ENCODE peak calls at places on chromosome 17, in seven cellular contexts. W, A, T, K, P, G and O are unnamed samples.

GRCh38 chr17:57294075-57294474 is 37.8 kb downstream of the MSI2 start:
- DNase-seq in W (no peak), A (no peak), T (no peak), K (no peak), P (no peak), G (no peak), O (no peak)

GRCh38 chr17:8022358-8023038 is 16.4 kb upstream of the ALOX15B start:
- DNase-seq in W (no peak), A (no peak), T (no peak), K (no peak), P (no peak), G (peak), O (no peak)

GRCh38 chr17:36931697-36932382 is 5.4 kb upstream of the LHX1 start:
- DNase-seq in W (no peak), A (no peak), T (no peak), K (no peak), P (no peak), G (no peak), O (no peak)

GRCh38 chr17:49894761-49895160 is 46.9 kb upstream of the TAC4 start:
- DNase-seq in W (no peak), A (no peak), T (no peak), K (no peak), P (no peak), G (no peak), O (no peak)

GRCh38 chr17:3796110-3796821 is 4.7 kb downstream of the ITGAE start:
- DNase-seq in W (no peak), A (no peak), T (no peak), K (peak), P (peak), G (no peak), O (no peak)

GRCh38 chr17:14833201-14833773 is 431.8 kb downstream of the PMP22 start:
- DNase-seq in W (no peak), A (no peak), T (no peak), K (no peak), P (no peak), G (peak), O (no peak)

GRCh38 chr17:8124350-8125195 is 667 bp upstream of the HES7 start:
- DNase-seq in W (no peak), A (no peak), T (no peak), K (no peak), P (no peak), G (peak), O (no peak)

GRCh38 chr17:81482673-81483072 is 29.9 kb downstream of the ACTG1 start:
- DNase-seq in W (no peak), A (no peak), T (no peak), K (no peak), P (no peak), G (no peak), O (no peak)

GRCh38 chr17:72719582-72720493 is 372.6 kb downstream of the SLC39A11 start:
- DNase-seq in W (no peak), A (no peak), T (no peak), K (peak), P (peak), G (peak), O (no peak)

GRCh38 chr17:18235743-18236256 is 10.4 kb downstream of the LLGL1 start:
- DNase-seq in W (no peak), A (no peak), T (no peak), K (no peak), P (no peak), G (peak), O (no peak)

GRCh38 chr17:49519781-49520180 is 24.7 kb downstream of the NGFR start:
- DNase-seq in W (no peak), A (no peak), T (peak), K (no peak), P (no peak), G (no peak), O (no peak)

DNA sequence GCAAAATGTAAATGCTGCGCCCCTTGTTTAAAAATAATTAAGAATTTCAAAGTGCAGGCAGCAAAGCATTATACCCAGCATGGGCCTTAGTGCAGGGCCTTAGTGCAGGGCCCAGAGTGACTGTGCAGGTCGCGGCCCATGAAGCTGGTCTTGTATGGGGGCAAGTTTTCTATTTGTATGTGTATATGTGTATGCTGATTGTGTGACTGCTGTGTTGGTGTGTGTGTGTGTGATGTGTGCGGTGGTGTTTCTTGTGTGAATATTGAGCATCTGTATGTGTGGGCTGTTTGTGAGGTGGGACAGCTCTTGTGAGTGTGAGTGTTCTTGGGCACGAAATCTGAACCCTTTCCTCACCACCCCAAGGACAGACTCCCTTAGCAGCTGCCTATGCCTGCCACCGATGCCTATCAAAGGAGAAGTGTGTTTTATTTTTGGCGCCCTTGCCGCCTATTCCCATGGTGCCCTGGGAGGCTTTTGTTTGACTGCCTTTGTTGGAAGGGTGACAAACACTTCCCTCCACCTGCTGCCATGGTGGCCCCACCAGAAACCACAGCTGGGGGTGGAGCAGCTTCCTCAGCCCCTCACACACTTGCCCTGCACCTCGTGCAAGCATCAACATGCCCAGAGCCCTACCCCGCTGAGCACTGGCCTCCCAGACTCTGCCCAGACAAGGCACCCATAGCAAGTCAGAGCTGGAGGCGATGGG is 18.0 kb downstream of the CCR7 start:
- DNase-seq in W (peak), A (no peak), T (no peak), K (peak), P (no peak), G (no peak), O (no peak)
- H3K27ac ChIP-seq in W (peak), A (peak), T (no peak), K (peak), P (peak), G (peak), O (no peak)

DNA sequence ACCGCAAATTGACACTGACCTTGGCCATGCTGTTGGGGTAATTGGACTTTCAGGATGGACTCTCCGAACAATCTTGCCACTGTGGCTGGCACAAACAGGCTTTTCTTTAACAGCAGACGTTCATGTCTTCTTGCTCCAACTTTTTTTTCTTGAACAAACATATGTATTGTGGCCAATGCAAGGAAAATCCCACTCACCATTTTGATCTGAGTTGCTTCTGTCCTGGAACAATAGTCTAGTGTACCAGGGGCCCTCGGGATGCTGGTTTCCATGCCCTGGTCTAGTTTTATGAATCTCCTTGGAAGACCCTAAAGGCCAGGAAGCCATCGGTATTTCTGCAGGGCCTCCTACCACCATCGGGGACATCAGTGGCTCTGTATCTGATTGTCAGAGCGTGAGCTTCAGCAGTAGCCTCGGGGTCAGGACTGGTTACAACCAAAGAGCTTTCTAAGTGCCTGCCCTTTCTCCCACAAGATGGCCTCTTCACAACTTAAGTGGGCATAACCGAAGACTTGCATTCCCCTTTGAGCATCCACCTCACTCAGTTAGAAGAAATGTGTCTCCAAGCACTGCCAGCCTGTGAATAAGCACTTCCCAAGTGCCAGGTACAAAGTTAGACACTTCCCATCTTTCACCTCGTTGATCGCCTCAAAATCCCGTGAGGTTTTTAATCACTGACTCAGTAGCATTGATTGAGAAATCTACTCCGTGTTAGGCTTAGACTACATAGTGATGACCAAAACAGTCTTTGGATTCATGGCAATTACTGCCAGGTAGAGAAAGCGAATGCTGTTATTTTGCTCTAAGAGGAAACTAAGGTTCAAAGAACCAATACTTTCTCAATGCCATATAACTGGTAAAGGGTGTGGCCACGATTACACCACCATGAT is 87.0 kb upstream of the TBX2 start:
- DNase-seq in W (no peak), A (no peak), T (no peak), K (no peak), P (no peak), G (no peak), O (no peak)
- H3K27ac ChIP-seq in W (no peak), A (peak), T (peak), K (no peak), P (no peak), G (no peak), O (peak)

GRCh38 chr17:17200831-17201230 is 5.3 kb downstream of the PLD6 start:
- DNase-seq in W (no peak), A (no peak), T (no peak), K (no peak), P (no peak), G (peak), O (no peak)
- H3K27ac ChIP-seq in W (no peak), A (peak), T (peak), K (no peak), P (no peak), G (peak), O (no peak)

GRCh38 chr17:82545071-82545462 is 25.5 kb downstream of the FOXK2 start:
- DNase-seq in W (no peak), A (no peak), T (no peak), K (no peak), P (no peak), G (no peak), O (no peak)
- H3K27ac ChIP-seq in W (no peak), A (peak), T (peak), K (no peak), P (no peak), G (no peak), O (peak)

GRCh38 chr17:42618442-42619150 is 9.1 kb downstream of the TUBG1 start:
- DNase-seq in W (peak), A (peak), T (peak), K (no peak), P (no peak), G (no peak), O (peak)
- H3K27ac ChIP-seq in W (no peak), A (peak), T (peak), K (no peak), P (no peak), G (no peak), O (peak)

GRCh38 chr17:74448774-74449173 is 16.9 kb downstream of the GPRC5C start:
- DNase-seq in W (no peak), A (no peak), T (no peak), K (no peak), P (no peak), G (no peak), O (no peak)

GRCh38 chr17:74450231-74450630 is 16.2 kb upstream of the CD300A start:
- DNase-seq in W (no peak), A (no peak), T (no peak), K (no peak), P (no peak), G (no peak), O (no peak)

GRCh38 chr17:74450925-74451403 is 15.5 kb upstream of the CD300A start:
- DNase-seq in W (no peak), A (no peak), T (no peak), K (no peak), P (no peak), G (no peak), O (no peak)

GRCh38 chr17:74449306-74449705 is 17.1 kb upstream of the CD300A start:
- DNase-seq in W (no peak), A (no peak), T (no peak), K (no peak), P (no peak), G (no peak), O (peak)

GRCh38 chr17:74449773-74450172 is 16.7 kb upstream of the CD300A start:
- DNase-seq in W (peak), A (no peak), T (no peak), K (no peak), P (no peak), G (no peak), O (peak)
- H3K27ac ChIP-seq in W (no peak), A (peak), T (peak), K (no peak), P (no peak), G (no peak), O (peak)